ENCODE peak calls at places on chromosomes 11 and 22, in ten cellular contexts. N, T, I, H, Q, Y, L, Z, O and W are unnamed samples.

GRCh38 chr22:50696799-50697561 is 24.4 kb downstream of the SHANK3 start:
- DNase-seq in N (peak; percentile 51), T (peak; percentile 36), I (no peak), H (no peak), Q (no peak), Y (peak; percentile 10), L (peak; percentile 14), Z (peak; percentile 68), O (peak; percentile 72), W (peak; percentile 22)

GRCh38 chr11:104151404-104152204 is 12.3 kb downstream of the PDGFD start:
- DNase-seq in N (no peak), T (no peak), I (no peak), H (peak; percentile 34), Q (no peak), Y (no peak), L (peak; percentile 56), Z (no peak), O (no peak), W (no peak)

GRCh38 chr11:94449437-94449836 is 44.2 kb downstream of the MRE11 start:
- DNase-seq in N (no peak), T (no peak), I (no peak), H (peak; percentile 80), Q (peak; percentile 55), Y (peak; percentile 58), L (peak; percentile 82), Z (no peak), O (no peak), W (no peak)

GRCh38 chr22:50456466-50457234 is 18.2 kb downstream of the SBF1 start:
- DNase-seq in N (no peak), T (no peak), I (no peak), H (no peak), Q (no peak), Y (no peak), L (no peak), Z (no peak), O (no peak), W (peak; percentile 50)

GRCh38 chr11:27248430-27249207 is 114.4 kb downstream of the CCDC34 start:
- DNase-seq in N (no peak), T (no peak), I (no peak), H (no peak), Q (no peak), Y (no peak), L (peak; percentile 33), Z (no peak), O (no peak), W (no peak)

GRCh38 chr11:105968021-105968697 is 53.9 kb downstream of the MSANTD4 start:
- DNase-seq in N (no peak), T (no peak), I (no peak), H (peak; percentile 8), Q (peak; percentile 3), Y (peak; percentile 2), L (peak; percentile 38), Z (no peak), O (no peak), W (no peak)

GRCh38 chr11:63761173-63761572 is 7.4 kb downstream of the ZFTA start:
- DNase-seq in N (no peak), T (no peak), I (no peak), H (no peak), Q (no peak), Y (no peak), L (no peak), Z (no peak), O (no peak), W (no peak)

GRCh38 chr11:112161012-112161411 is 2.9 kb downstream of the IL18 start:
- DNase-seq in N (no peak), T (no peak), I (no peak), H (peak; percentile 22), Q (no peak), Y (peak; percentile 67), L (peak; percentile 46), Z (no peak), O (no peak), W (no peak)

GRCh38 chr11:45527898-45528297 is 137.5 kb downstream of the CHST1 start:
- DNase-seq in N (no peak), T (no peak), I (no peak), H (no peak), Q (no peak), Y (no peak), L (peak; percentile 4), Z (no peak), O (no peak), W (no peak)
- TF ChIP-seq CTCF in N (no peak), T (no peak), I (no peak), H (no peak), Q (no peak), Y (no peak), L (no peak), Z (no peak), O (no peak), W (no peak)

GRCh38 chr11:65554842-65555395 is 3.2 kb downstream of the LTBP3 start:
- DNase-seq in N (no peak), T (no peak), I (no peak), H (no peak), Q (no peak), Y (no peak), L (no peak), Z (no peak), O (no peak), W (no peak)

GRCh38 chr11:65555693-65556231 is 2.4 kb downstream of the LTBP3 start:
- DNase-seq in N (peak; percentile 57), T (peak; percentile 84), I (peak; percentile 86), H (peak; percentile 76), Q (peak; percentile 76), Y (peak; percentile 80), L (peak; percentile 68), Z (no peak), O (no peak), W (no peak)

GRCh38 chr11:65552413-65552951 is 5.7 kb downstream of the LTBP3 start:
- DNase-seq in N (no peak), T (no peak), I (no peak), H (no peak), Q (no peak), Y (no peak), L (no peak), Z (no peak), O (no peak), W (peak; percentile 69)

GRCh38 chr11:65553301-65554001 is 4.7 kb downstream of the LTBP3 start:
- DNase-seq in N (peak; percentile 77), T (no peak), I (no peak), H (no peak), Q (no peak), Y (no peak), L (no peak), Z (no peak), O (no peak), W (no peak)

DNA sequence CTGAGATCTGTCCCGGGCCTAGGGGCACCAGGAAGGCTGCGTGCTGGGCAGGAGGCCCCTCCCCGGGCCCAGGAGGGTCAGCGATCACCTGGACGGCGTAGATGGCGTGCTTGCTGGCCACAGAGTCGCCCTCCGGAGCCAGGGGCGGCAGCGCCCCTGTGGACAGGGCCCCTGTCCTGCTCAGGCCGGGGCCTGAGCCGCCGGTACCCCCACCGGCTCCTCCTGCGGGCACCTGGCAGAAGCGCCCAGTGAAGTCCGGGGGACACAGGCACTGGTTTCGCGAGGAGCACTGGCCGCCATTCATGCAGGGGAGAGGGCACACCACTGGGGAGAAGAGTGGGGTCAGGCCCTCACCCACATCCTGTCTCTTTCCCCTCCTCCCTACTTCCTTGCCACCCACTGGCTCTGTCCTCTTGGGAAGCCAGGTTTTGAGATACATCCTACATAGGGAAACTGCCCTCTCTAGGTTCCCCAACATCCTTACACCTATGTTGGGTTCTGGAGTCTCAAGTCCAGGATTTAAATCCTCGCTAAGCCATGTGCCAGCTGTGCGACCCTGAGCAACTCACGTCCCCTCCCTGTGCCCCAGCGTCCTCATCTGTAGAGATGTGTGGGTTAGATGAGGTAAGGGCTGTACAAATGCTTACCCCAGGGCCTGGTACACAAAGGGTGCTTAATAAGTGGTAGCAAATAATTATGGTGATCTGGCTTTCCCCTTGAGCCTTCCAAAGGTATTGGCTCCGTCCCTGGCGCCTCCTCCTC is 3.9 kb downstream of the LTBP3 start:
- DNase-seq in N (no peak), T (no peak), I (no peak), H (no peak), Q (no peak), Y (no peak), L (no peak), Z (no peak), O (no peak), W (no peak)
- TF ChIP-seq CTCF in N (no peak), T (no peak), I (no peak), H (no peak), Q (no peak), Y (no peak), L (no peak), Z (no peak), O (no peak), W (no peak)

DNA sequence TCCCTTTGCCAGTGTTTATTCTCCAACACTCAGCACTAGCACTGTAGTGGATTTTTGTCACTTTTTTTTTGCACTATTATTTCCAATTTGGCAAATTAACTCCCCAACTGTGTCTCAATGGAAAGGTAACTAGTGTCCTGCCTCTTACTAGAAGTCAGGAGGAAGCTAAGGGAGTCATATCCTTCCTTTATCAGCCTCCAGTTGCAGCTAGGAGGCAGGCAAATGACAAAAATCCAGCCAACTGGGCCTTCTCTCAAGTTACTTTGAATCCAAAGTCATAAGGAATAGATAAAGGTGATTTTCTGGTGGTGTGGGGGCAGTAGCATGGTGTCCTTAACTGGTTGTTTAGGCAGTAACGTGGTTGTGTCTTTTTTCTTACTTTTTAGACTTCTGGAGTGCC is 15.6 kb upstream of the P4HA3 start:
- DNase-seq in N (no peak), T (no peak), I (no peak), H (no peak), Q (no peak), Y (no peak), L (no peak), Z (no peak), O (no peak), W (no peak)
- TF ChIP-seq CTCF in N (no peak), T (no peak), I (no peak), H (no peak), Q (no peak), Y (no peak), L (peak; percentile 7), Z (no peak), O (no peak), W (no peak)

GRCh38 chr22:42630901-42631602 is 9.3 kb downstream of the ATP5MGL start:
- DNase-seq in N (no peak), T (no peak), I (no peak), H (no peak), Q (no peak), Y (no peak), L (peak; percentile 40), Z (no peak), O (no peak), W (no peak)

GRCh38 chr22:42635531-42635930 is 4.9 kb downstream of the ATP5MGL start:
- DNase-seq in N (no peak), T (no peak), I (peak; percentile 97), H (peak; percentile 90), Q (peak; percentile 85), Y (peak; percentile 81), L (peak; percentile 84), Z (no peak), O (no peak), W (no peak)

GRCh38 chr22:42633013-42633412 is 7.4 kb downstream of the ATP5MGL start:
- DNase-seq in N (no peak), T (no peak), I (no peak), H (no peak), Q (no peak), Y (no peak), L (no peak), Z (no peak), O (no peak), W (no peak)

GRCh38 chr22:42630211-42630610 is 10.2 kb downstream of the ATP5MGL start:
- DNase-seq in N (no peak), T (no peak), I (no peak), H (no peak), Q (no peak), Y (no peak), L (no peak), Z (no peak), O (no peak), W (no peak)

DNA sequence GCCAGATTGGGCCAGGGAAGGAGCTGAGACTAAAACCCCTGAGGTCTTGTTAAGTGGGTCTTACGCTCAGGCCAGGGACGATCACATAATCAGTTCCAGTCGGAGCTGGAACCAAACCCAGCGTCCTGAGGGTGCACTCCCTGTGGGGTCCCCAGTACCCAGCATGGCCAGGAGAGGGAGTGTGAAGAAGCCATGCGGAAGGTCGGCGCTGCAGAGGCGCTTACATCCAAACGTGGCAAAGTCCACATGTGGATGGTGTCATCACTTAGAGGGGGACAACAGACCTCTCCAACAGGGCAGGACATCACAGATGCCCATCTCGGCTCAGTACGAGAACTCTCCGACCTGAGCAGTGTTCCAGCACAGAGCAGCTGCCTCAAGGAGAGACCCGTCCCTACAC is 8.3 kb downstream of the ATP5MGL start:
- DNase-seq in N (no peak), T (no peak), I (no peak), H (no peak), Q (no peak), Y (no peak), L (peak; percentile 26), Z (no peak), O (no peak), W (peak; percentile 35)
- TF ChIP-seq CTCF in N (peak; percentile 23), T (peak; percentile 17), I (no peak), H (peak; percentile 40), Q (peak; percentile 70), Y (peak; percentile 43), L (peak; percentile 60), Z (no peak), O (peak; percentile 32), W (peak; percentile 55)